ENCODE peak calls at places on chromosome 3, in four cellular contexts. U, W, P and G are unnamed samples.

GRCh38 chr3:134991472-134992010 is 196.5 kb downstream of the EPHB1 start:
- DNase-seq in U (no peak), W (no peak), P (no peak), G (no peak)

GRCh38 chr3:47283193-47283537 is 421 bp downstream of the KLHL18 start:
- DNase-seq in U (no peak), W (peak), P (no peak), G (no peak)

GRCh38 chr3:73525591-73525990 is 99.2 kb downstream of the PDZRN3 start:
- DNase-seq in U (no peak), W (no peak), P (no peak), G (no peak)

GRCh38 chr3:40267940-40268707 is 41.4 kb upstream of the EIF1B start:
- DNase-seq in U (no peak), W (no peak), P (no peak), G (no peak)

GRCh38 chr3:127157181-127157828 is 35.6 kb upstream of the PRR23E start:
- DNase-seq in U (no peak), W (no peak), P (no peak), G (no peak)

GRCh38 chr3:57689367-57690053 is 3.4 kb downstream of the DENND6A start:
- DNase-seq in U (no peak), W (no peak), P (no peak), G (no peak)

GRCh38 chr3:114496021-114496434 is 202.2 kb downstream of the TIGIT start:
- DNase-seq in U (no peak), W (peak), P (no peak), G (no peak)

GRCh38 chr3:69378112-69378799 is 7.6 kb downstream of the FRMD4B start:
- DNase-seq in U (no peak), W (no peak), P (no peak), G (no peak)

GRCh38 chr3:43217633-43218032 is 68.7 kb upstream of the SNRK start:
- DNase-seq in U (no peak), W (no peak), P (no peak), G (no peak)

GRCh38 chr3:108428580-108428979 is 81.8 kb downstream of the MYH15 start:
- DNase-seq in U (no peak), W (no peak), P (no peak), G (no peak)

GRCh38 chr3:143896486-143896885 is 48.2 kb upstream of the SLC9A9 start:
- DNase-seq in U (no peak), W (no peak), P (no peak), G (no peak)

GRCh38 chr3:143897558-143898305 is 49.5 kb upstream of the SLC9A9 start:
- DNase-seq in U (no peak), W (peak), P (no peak), G (no peak)

GRCh38 chr3:143901105-143901504 is 52.8 kb upstream of the SLC9A9 start:
- DNase-seq in U (no peak), W (no peak), P (no peak), G (no peak)

DNA sequence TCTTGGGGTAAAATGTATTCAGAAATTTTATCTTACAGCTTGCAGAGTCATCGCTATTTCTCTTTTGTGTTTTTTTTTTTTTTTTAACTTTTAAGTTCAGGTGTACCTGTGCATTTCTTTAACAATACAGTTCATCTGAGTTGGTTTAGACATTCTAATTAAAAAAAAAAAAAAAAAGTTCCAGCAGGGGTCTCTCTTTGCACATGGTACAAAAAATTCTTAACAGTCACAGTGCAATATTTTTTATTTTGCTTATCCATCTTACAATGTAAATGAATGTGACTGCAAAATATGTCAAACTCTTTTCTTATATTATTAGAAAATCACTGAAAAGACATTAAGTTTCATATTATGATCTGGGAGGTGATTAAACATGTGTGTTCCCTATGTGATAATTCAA is 47.5 kb upstream of the SLC9A9 start:
- DNase-seq in U (no peak), W (no peak), P (no peak), G (no peak)
- TF ChIP-seq CTCF in U (no peak), W (peak), P (peak), G (peak)

DNA sequence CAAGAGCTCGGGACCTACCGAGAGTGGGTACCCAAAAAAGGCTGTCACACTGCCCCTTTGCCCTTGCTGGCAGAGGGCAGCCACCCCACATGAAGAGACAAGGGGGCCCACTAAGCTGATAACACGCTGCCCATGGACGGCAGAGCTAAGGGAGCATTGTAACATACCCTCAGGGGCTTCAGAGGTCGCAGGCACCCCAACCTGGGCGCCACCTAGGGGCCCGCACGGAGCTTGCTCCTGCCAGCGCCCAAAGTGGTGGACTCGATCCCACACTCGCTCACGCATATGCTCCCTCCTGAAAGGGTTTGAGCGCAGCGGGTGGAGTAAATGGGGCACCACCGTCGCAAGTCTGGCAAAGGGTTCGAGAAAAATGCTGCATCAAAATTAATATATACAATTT is 975.4 kb downstream of the ZPLD1 start:
- DNase-seq in U (no peak), W (no peak), P (no peak), G (no peak)
- TF ChIP-seq CTCF in U (peak), W (no peak), P (no peak), G (peak)

GRCh38 chr3:37996785-37997301 is 6.3 kb downstream of the VILL start:
- DNase-seq in U (peak), W (peak), P (peak), G (peak)
- TF ChIP-seq CTCF in U (peak), W (peak), P (peak), G (peak)

GRCh38 chr3:122928396-122929187 is 99.0 kb downstream of the SEMA5B start:
- DNase-seq in U (peak), W (no peak), P (no peak), G (no peak)
- TF ChIP-seq CTCF in U (no peak), W (no peak), P (no peak), G (no peak)

GRCh38 chr3:184338538-184338945 is 1.1 kb downstream of the FAM131A start:
- DNase-seq in U (no peak), W (no peak), P (no peak), G (peak)
- TF ChIP-seq CTCF in U (no peak), W (no peak), P (no peak), G (no peak)

GRCh38 chr3:85303156-85303555 is 344.4 kb downstream of the CADM2 start:
- DNase-seq in U (no peak), W (no peak), P (no peak), G (no peak)

DNA sequence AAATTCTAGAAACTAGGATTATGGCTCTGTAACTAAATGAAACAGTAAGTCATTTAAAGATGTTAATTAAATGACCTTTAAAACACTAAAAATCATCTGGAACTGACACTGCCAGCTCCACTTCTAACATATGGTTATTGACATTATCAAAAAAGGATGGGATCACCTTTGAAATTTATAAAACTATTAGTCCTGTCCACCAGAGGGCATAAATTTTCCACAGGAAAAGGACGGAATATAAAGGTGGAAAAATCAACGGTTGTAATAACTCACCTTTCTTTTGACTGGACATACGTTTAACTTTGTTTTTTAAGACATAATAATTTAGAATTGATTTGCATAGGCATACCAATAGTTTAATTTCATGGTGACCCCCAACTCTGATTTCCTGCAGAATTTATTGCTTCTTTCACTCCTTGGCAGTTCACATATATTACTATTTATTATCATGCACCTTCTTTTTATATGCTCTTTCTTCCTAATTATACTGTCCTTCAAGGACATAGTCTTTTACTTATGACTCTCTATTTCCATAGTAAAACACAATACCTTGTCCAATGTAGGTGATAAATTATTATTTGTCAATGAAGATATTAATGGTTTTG is 345.7 kb downstream of the CADM2 start:
- DNase-seq in U (no peak), W (peak), P (no peak), G (no peak)
- TF ChIP-seq CTCF in U (no peak), W (peak), P (peak), G (peak)

DNA sequence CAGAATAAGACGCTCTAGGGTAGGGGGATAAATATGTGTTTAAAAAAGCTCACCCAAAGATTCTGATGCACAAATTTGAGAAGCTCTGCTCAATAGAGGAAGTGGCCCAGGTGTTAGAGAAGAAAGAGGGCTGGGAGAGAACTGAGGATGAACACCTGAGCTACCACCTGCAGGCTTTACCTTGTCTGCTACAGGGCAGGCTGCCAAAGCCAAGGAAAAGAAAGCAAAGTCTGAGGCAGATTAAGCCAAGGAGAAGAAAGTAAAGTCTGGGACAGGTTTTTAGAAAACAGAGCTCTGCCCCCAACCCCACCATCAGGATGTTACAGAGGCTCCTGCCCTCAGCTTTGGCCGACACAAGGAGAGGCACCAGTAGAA is 92.9 kb downstream of the THRB start:
- DNase-seq in U (no peak), W (no peak), P (no peak), G (no peak)
- TF ChIP-seq CTCF in U (no peak), W (no peak), P (no peak), G (no peak)